ENCODE peak calls at places on chromosomes 5 and 9, in eight cellular contexts. N, P, S, I, X, U, A and L are unnamed samples.

GRCh38 chr5:133199366-133199901 is 147.6 kb downstream of the HSPA4 start:
- DNase-seq in P (no peak), A (no peak), S (no peak), U (no peak), N (no peak), I (no peak), X (no peak), L (no peak)

GRCh38 chr5:131068893-131069643 is 96.0 kb downstream of the HINT1 start:
- DNase-seq in U (no peak), A (peak), P (peak), I (no peak), X (no peak), S (no peak), N (no peak), L (peak)

GRCh38 chr5:158117467-158118165 is 258.7 kb upstream of the CLINT1 start:
- DNase-seq in I (no peak), N (no peak), S (no peak), X (no peak), A (no peak), U (no peak), P (no peak), L (no peak)

GRCh38 chr9:134357631-134358025 is 31.4 kb downstream of the RXRA start:
- DNase-seq in I (no peak), P (no peak), N (no peak), A (no peak), U (no peak), X (no peak), S (no peak), L (no peak)

GRCh38 chr5:171703116-171703515 is 82.5 kb upstream of the SMIM23 start:
- DNase-seq in U (no peak), A (no peak), X (no peak), N (no peak), P (no peak), I (no peak), S (no peak), L (no peak)

GRCh38 chr9:113548221-113549041 is 84.9 kb downstream of the RGS3 start:
- DNase-seq in X (peak), N (no peak), S (no peak), I (no peak), P (no peak), A (peak), U (no peak), L (no peak)

GRCh38 chr5:174596429-174596828 is 128.0 kb upstream of the MSX2 start:
- DNase-seq in S (no peak), X (no peak), A (no peak), I (no peak), N (no peak), P (no peak), U (no peak), L (no peak)

GRCh38 chr9:93302586-93303257 is 118.8 kb downstream of the WNK2 start:
- DNase-seq in N (peak), P (peak), S (no peak), A (peak), X (peak), I (peak), U (no peak), L (no peak)

GRCh38 chr5:98780390-98780789 is 6.9 kb downstream of the RGMB start:
- DNase-seq in N (no peak), P (no peak), I (no peak), X (no peak), A (no peak), S (no peak), U (no peak), L (no peak)